ENCODE peak calls at places on chromosome 18, in five cellular contexts. F, T, A, G and B are unnamed samples. For H3K4me1, the result is how much of the 10 kb centered on the place peaks cover.

GRCh38 chr18:13542520-13542847 is 183.9 kb downstream of the FAM210A start:
- DNase-seq in F (no peak), G (no peak), T (no peak), A (no peak), B (no peak)

GRCh38 chr18:67509711-67510110 is 6.8 kb downstream of the DSEL start:
- DNase-seq in T (no peak), A (no peak), F (no peak), G (no peak), B (no peak)

GRCh38 chr18:70469916-70470315 is 181.1 kb downstream of the SOCS6 start:
- DNase-seq in A (no peak), F (no peak), T (no peak), G (no peak), B (no peak)

GRCh38 chr18:36355511-36355910 is 58.0 kb downstream of the FHOD3 start:
- DNase-seq in A (no peak), T (no peak), F (peak), G (no peak), B (no peak)

GRCh38 chr18:63309422-63309821 is 10.1 kb downstream of the BCL2 start:
- DNase-seq in F (no peak), T (no peak), G (no peak), A (no peak), B (no peak)

GRCh38 chr18:24924066-24924716 is 427.8 kb downstream of the ZNF521 start:
- DNase-seq in F (no peak), T (no peak), A (no peak), G (no peak), B (no peak)

GRCh38 chr18:13112982-13113381 is 105.6 kb upstream of the LDLRAD4 start:
- DNase-seq in A (peak), T (no peak), F (peak), G (no peak), B (peak)

GRCh38 chr18:75009296-75009695 is 199.6 kb downstream of the PTGR3 start:
- DNase-seq in F (no peak), G (no peak), T (no peak), A (no peak), B (no peak)

GRCh38 chr18:58324824-58325520 is 280.9 kb downstream of the NEDD4L start:
- DNase-seq in A (no peak), G (no peak), F (no peak), T (no peak), B (no peak)

GRCh38 chr18:30481871-30482270 is 560.7 kb downstream of the DSC3 start:
- DNase-seq in A (no peak), T (no peak), G (no peak), F (no peak), B (no peak)

GRCh38 chr18:9135912-9136314 is 668 bp upstream of the ANKRD12 start:
- DNase-seq in F (peak), G (no peak), A (no peak), T (no peak), B (no peak)

GRCh38 chr18:52723456-52724065 is 383.6 kb downstream of the DCC start:
- DNase-seq in A (no peak), F (no peak), G (no peak), T (no peak), B (no peak)

GRCh38 chr18:41490861-41491260 is 464.2 kb upstream of the PIK3C3 start:
- DNase-seq in G (no peak), F (no peak), T (no peak), A (no peak), B (no peak)

GRCh38 chr18:58057291-58057965 is 13.4 kb downstream of the NEDD4L start:
- DNase-seq in F (no peak), A (no peak), G (no peak), T (no peak), B (peak)

GRCh38 chr18:58223717-58224424 is 179.8 kb downstream of the NEDD4L start:
- DNase-seq in T (no peak), F (peak), G (no peak), A (no peak), B (peak)

GRCh38 chr18:13544953-13545352 is 181.4 kb downstream of the FAM210A start:
- DNase-seq in F (no peak), G (no peak), T (no peak), A (no peak), B (no peak)

GRCh38 chr18:49368161-49368875 is 92.1 kb downstream of the DYM start:
- DNase-seq in F (no peak), G (no peak), A (no peak), T (no peak), B (peak)

GRCh38 chr18:30457156-30457555 is 585.4 kb downstream of the DSC3 start:
- DNase-seq in F (no peak), G (no peak), A (no peak), T (no peak), B (no peak)

GRCh38 chr18:8359076-8359475 is 250.2 kb upstream of the RAB12 start:
- DNase-seq in F (no peak), A (no peak), G (no peak), T (no peak), B (no peak)

GRCh38 chr18:7946724-7947377 is 379.7 kb downstream of the PTPRM start:
- DNase-seq in T (no peak), A (no peak), G (no peak), F (peak), B (peak)

GRCh38 chr18:58132595-58133191 is 88.7 kb downstream of the NEDD4L start:
- DNase-seq in T (no peak), G (no peak), F (no peak), A (no peak), B (no peak)

GRCh38 chr18:77114070-77114563 is 18.5 kb downstream of the MBP start:
- DNase-seq in A (no peak), T (no peak), F (no peak), G (no peak), B (no peak)

GRCh38 chr18:23547306-23547705 is 39.0 kb downstream of the NPC1 start:
- DNase-seq in A (no peak), G (no peak), T (no peak), F (no peak), B (no peak)

GRCh38 chr18:4960578-4960977 is 236.5 kb downstream of the AKAIN1 start:
- DNase-seq in G (no peak), T (no peak), F (no peak), A (no peak), B (no peak)

GRCh38 chr18:76455015-76455676 is 39.9 kb downstream of the ZNF516 start:
- DNase-seq in F (no peak), T (no peak), G (no peak), A (peak), B (no peak)

GRCh38 chr18:47425365-47425764 is 173.9 kb upstream of the SKOR2 start:
- DNase-seq in G (no peak), F (no peak), A (no peak), T (no peak), B (peak)
- H3K4me1 ChIP-seq in G (under half), F (under half), A (under half), T (under half), B (under half)

DNA sequence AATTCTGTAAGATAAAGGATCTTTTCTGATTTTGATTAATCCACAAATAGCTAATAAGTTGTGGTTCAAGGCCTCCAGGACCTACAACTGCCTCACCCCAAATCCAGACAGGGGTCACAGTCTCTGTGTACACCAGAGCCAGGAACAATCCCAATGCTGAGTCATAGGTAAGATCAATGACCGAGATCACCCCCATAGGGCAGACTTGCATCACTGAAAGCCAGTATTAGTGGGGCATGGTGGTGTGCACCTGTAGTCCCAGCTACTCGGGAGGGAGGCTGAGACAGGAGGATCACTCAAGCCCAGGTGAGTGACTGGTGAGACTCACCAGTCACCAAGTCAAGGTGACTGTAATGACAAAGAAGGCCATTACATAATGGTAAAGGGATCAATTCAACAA is 12.9 kb downstream of the PARD6G start:
- DNase-seq in T (no peak), A (no peak), F (no peak), G (no peak), B (no peak)
- TF ChIP-seq CTCF in T (no peak), A (no peak), F (no peak), G (no peak), B (no peak)

DNA sequence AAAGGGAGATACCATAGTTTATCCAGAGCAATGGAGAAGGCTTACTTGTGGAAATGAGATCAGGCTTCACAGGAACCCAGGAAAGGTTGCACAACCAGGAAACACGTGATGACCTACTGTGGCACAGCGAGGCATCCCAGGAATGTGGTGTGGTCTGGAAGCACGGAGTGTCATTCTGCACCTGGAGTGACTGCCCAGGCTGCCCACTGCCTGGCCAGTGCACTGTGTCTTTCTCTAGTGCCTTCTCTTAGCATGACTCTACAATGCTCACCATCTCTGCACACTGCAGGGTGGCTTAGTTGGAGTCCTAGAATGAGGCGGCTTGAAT is 48.9 kb downstream of the CHST9 start:
- DNase-seq in T (no peak), G (no peak), F (no peak), A (no peak), B (peak)
- TF ChIP-seq POLR2A in T (no peak), G (no peak), F (no peak), A (no peak), B (no peak)

GRCh38 chr18:3451166-3451988 is 1.4 kb downstream of the TGIF1 start:
- DNase-seq in F (peak), T (peak), A (peak), G (peak), B (peak)
- H3K4me1 ChIP-seq in F (under half), T (under half), A (under half), G (under half), B (half or more)

DNA sequence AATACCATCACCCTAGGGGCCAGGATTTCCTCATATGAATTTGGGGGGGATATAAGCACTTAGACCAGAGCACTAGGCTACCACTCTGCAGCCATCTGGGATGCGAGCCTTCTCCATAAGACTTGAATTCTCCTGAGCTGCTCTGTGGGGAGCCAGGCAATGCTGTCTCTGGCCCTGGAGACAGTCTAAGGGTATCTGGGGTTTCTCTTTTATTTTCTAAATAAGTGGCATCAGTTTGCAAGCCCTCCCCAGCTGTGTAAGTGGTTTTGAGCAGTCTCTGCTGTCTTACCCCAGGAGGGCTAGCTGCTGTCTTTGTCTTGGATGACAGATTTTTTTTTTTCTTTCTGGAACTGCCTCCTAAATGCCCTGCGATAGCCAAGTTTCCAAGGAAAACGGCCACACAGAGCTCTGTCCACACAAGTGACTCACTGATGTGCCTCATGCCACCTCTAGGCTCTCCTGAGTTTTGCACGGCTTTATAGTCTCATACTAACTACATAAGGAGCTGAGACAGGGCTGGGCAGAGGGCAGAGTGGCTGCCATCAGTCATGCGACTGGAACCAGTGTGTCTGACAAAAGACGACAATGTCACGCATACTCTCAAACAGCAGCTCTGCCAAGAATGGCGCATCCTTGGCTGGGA is 37.2 kb upstream of the THOC1 start:
- DNase-seq in T (no peak), F (no peak), A (no peak), G (no peak), B (no peak)
- TF ChIP-seq CTCF in T (no peak), F (no peak), A (no peak), G (no peak), B (no peak)

DNA sequence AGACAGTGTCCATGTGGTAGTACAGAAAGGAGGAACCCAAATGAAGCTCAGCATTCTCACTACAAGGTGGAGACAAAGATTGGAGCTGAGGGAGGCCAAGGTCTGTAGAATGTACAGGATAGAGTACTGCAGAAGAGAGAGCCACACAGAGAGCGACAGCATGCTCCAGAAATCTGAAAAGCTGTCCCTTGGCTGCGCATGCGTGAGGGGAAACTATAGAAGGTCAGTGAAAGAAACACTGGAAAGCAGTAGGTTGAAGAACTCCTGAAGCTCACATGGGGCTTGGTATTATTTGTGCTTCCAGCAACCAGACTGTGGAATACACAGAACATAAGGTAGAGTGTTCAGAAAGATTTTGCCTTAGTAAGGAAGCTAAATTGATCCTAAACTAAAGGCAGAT is 142.5 kb downstream of the TXNL1 start:
- DNase-seq in G (no peak), F (no peak), A (no peak), T (no peak), B (no peak)
- TF ChIP-seq POLR2A in G (no peak), F (no peak), A (no peak), T (no peak), B (no peak)